ENCODE peak calls at places on chromosome 6, in seven cellular contexts. J is uterus, D is spleen, C is ovary, Y is breast epithelium, L is heart left ventricle, R is upper lobe of left lung. P is an unnamed sample.

GRCh38 chr6:13354331-13355042 is 26.1 kb upstream of the TBC1D7 start:
- DNase-seq in J (no peak), D (no peak), C (no peak), Y (no peak), L (no peak), R (no peak), P (peak)

GRCh38 chr6:107491791-107492674 is 2.1 kb downstream of the SOBP start:
- DNase-seq in J (peak), D (no peak), C (peak), Y (no peak), L (peak), R (no peak), P (no peak)

GRCh38 chr6:92827104-92827503 is 592.3 kb downstream of the EPHA7 start:
- DNase-seq in J (no peak), D (no peak), C (no peak), Y (no peak), L (no peak), R (no peak), P (no peak)

GRCh38 chr6:44297063-44298038 is 15.8 kb downstream of the AARS2 start:
- DNase-seq in J (no peak), D (peak), C (peak), Y (no peak), L (peak), R (no peak), P (no peak)

GRCh38 chr6:24743265-24743943 is 24.4 kb upstream of the C6orf62 start:
- DNase-seq in J (no peak), D (no peak), C (no peak), Y (no peak), L (no peak), R (peak), P (peak)

GRCh38 chr6:48560408-48560807 is 449.4 kb upstream of the PTCHD4 start:
- DNase-seq in J (no peak), D (no peak), C (no peak), Y (no peak), L (no peak), R (no peak), P (peak)

GRCh38 chr6:95636552-95637376 is 59.4 kb downstream of the MANEA start:
- DNase-seq in J (no peak), D (no peak), C (no peak), Y (no peak), L (no peak), R (no peak), P (no peak)

GRCh38 chr6:75156186-75156878 is 49.5 kb downstream of the COL12A1 start:
- DNase-seq in J (no peak), D (no peak), C (no peak), Y (no peak), L (no peak), R (no peak), P (no peak)

GRCh38 chr6:105452924-105453756 is 50.3 kb upstream of the PREP start:
- DNase-seq in J (no peak), D (peak), C (no peak), Y (no peak), L (no peak), R (peak), P (no peak)

GRCh38 chr6:72032056-72032455 is 145.7 kb downstream of the RIMS1 start:
- DNase-seq in J (no peak), D (no peak), C (no peak), Y (no peak), L (no peak), R (no peak), P (no peak)

GRCh38 chr6:95578106-95578410 is 723 bp downstream of the MANEA start:
- DNase-seq in J (no peak), D (peak), C (no peak), Y (no peak), L (no peak), R (no peak), P (no peak)

GRCh38 chr6:47428746-47429664 is 48.6 kb upstream of the CD2AP start:
- DNase-seq in J (no peak), D (no peak), C (no peak), Y (no peak), L (no peak), R (no peak), P (no peak)

GRCh38 chr6:64694356-64694755 is 1012.7 kb downstream of the EYS start:
- DNase-seq in J (no peak), D (no peak), C (no peak), Y (no peak), L (no peak), R (no peak), P (no peak)

GRCh38 chr6:27684264-27685211 is 211.6 kb upstream of the ZNF184 start:
- DNase-seq in J (no peak), D (no peak), C (peak), Y (no peak), L (no peak), R (no peak), P (peak)

GRCh38 chr6:161091972-161092701 is 100.6 kb downstream of the MAP3K4 start:
- DNase-seq in J (peak), D (no peak), C (no peak), Y (no peak), L (no peak), R (no peak), P (no peak)

GRCh38 chr6:155014715-155015300 is 19.7 kb downstream of the TIAM2 start:
- DNase-seq in J (no peak), D (no peak), C (no peak), Y (no peak), L (no peak), R (no peak), P (no peak)

GRCh38 chr6:131519670-131520436 is 53.2 kb upstream of the ARG1 start:
- DNase-seq in J (no peak), D (no peak), C (no peak), Y (no peak), L (no peak), R (no peak), P (peak)

GRCh38 chr6:152146385-152146784 is 338.9 kb downstream of the ESR1 start:
- DNase-seq in J (no peak), D (no peak), C (no peak), Y (no peak), L (no peak), R (no peak), P (peak)

GRCh38 chr6:169099411-169100202 is 154.0 kb downstream of the THBS2 start:
- DNase-seq in J (no peak), D (no peak), C (no peak), Y (no peak), L (no peak), R (no peak), P (no peak)

GRCh38 chr6:88135578-88136114 is 30.5 kb downstream of the CNR1 start:
- DNase-seq in J (no peak), D (no peak), C (no peak), Y (no peak), L (no peak), R (no peak), P (no peak)

GRCh38 chr6:39812853-39813533 is 20.8 kb downstream of the DAAM2 start:
- DNase-seq in J (peak), D (no peak), C (no peak), Y (no peak), L (no peak), R (peak), P (no peak)

GRCh38 chr6:163579880-163580295 is 165.4 kb downstream of the QKI start:
- DNase-seq in J (no peak), D (no peak), C (no peak), Y (no peak), L (peak), R (peak), P (no peak)

GRCh38 chr6:54916858-54917257 is 70.3 kb downstream of the FAM83B start:
- DNase-seq in J (no peak), D (no peak), C (no peak), Y (no peak), L (no peak), R (no peak), P (peak)

GRCh38 chr6:93550551-93551276 is 131.4 kb upstream of the EPHA7 start:
- DNase-seq in J (no peak), D (no peak), C (no peak), Y (no peak), L (no peak), R (no peak), P (no peak)

GRCh38 chr6:38552136-38552535 is 87.6 kb downstream of the BTBD9 start:
- DNase-seq in J (no peak), D (no peak), C (no peak), Y (no peak), L (no peak), R (no peak), P (no peak)

GRCh38 chr6:158512809-158513208 is 47.1 kb upstream of the TMEM181 start:
- DNase-seq in J (no peak), D (no peak), C (no peak), Y (no peak), L (no peak), R (no peak), P (no peak)
- TF ChIP-seq POLR2A in J (no peak), D (no peak), C (no peak), Y (no peak), L (no peak), R (no peak), P (no peak)

DNA sequence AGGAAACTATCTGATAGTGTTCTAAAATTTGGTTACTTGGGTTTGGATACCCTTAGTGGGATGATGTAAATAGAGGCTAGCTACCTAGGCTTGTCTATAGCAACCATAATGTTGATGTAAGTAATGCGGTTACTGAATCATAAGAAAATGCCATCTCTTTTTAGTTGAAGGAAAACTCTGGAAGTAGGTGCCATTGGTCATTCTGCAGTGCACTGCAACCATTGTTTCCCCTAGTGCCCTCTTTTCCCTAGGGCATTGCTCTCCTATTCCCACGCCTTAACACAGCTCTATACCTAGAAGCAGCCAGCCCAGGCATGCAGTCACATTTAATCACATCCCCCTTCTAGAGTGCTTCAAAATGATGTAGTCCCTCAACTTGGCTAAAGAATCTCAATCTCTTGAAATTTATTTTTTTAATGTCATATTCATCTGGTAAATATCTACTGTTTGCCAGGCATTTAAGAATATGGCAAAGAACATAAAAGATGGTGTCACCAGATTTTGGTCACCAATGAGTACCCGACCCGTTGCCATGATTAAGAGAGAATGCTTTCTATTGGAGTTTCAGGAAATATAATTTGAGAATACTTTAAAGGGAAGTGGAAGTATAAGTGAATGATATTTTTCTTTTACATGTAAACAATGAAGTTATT is 10.4 kb downstream of the LOC128125822 start:
- DNase-seq in J (no peak), D (no peak), C (no peak), Y (no peak), L (no peak), R (no peak), P (no peak)
- TF ChIP-seq POLR2A in J (no peak), D (no peak), C (no peak), Y (no peak), L (no peak), R (no peak), P (no peak)

GRCh38 chr6:41934278-41935189 is 7.1 kb downstream of the CCND3 start:
- DNase-seq in J (no peak), D (no peak), C (no peak), Y (no peak), L (no peak), R (no peak), P (no peak)

GRCh38 chr6:41935685-41936072 is 5.9 kb downstream of the CCND3 start:
- DNase-seq in J (no peak), D (no peak), C (no peak), Y (no peak), L (no peak), R (no peak), P (no peak)

GRCh38 chr6:41937472-41937871 is 4.1 kb downstream of the CCND3 start:
- DNase-seq in J (no peak), D (no peak), C (no peak), Y (no peak), L (no peak), R (no peak), P (no peak)

GRCh38 chr6:41935190-41935569 is 6.4 kb downstream of the CCND3 start:
- DNase-seq in J (no peak), D (no peak), C (no peak), Y (no peak), L (no peak), R (no peak), P (no peak)

DNA sequence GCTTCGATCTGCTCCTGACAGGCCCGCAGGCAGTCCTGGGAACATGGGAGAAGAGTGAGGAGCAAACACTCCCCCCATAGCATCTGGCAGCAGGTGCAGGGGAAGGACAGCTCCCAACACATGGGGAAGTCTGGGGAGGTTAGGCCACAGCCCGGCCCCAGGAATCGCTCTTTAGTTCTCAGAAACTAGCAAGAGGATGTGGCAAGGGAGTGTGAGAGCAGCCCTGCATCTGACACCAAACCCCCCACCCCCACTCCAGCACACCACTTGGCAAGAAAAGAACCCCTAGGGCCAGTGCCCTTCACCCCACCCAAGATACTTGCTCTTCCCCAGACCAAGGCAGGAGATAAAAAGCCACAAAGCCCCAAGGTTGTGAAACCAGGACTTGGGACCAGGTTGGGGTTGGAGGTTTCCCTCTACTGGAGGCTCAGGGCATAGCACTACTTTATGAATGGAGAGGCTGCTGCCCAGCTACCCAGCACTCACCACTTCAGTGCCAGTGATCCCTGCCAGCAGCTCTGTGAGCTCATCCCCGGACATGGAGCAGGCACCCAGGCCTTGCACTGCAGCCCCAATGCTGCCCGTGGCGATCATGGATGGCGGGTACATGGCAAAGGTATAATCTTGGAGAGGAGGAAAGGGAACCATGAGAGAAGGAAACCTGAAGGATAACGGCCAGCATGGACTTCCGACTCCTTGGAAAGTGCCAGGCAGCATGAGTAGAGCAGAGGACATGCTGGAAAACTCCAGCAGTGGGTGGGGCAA is 5.4 kb downstream of the CCND3 start:
- DNase-seq in J (peak), D (peak), C (no peak), Y (peak), L (peak), R (peak), P (peak)
- TF ChIP-seq POLR2A in J (no peak), D (no peak), C (no peak), Y (no peak), L (no peak), R (no peak), P (no peak)

GRCh38 chr6:33298773-33299236 is at the start of gene RGL2:
- DNase-seq in J (peak), D (peak), C (peak), Y (peak), L (peak), R (peak), P (peak)
- TF ChIP-seq POLR2A in J (no peak), D (no peak), C (no peak), Y (no peak), L (no peak), R (peak), P (peak)

DNA sequence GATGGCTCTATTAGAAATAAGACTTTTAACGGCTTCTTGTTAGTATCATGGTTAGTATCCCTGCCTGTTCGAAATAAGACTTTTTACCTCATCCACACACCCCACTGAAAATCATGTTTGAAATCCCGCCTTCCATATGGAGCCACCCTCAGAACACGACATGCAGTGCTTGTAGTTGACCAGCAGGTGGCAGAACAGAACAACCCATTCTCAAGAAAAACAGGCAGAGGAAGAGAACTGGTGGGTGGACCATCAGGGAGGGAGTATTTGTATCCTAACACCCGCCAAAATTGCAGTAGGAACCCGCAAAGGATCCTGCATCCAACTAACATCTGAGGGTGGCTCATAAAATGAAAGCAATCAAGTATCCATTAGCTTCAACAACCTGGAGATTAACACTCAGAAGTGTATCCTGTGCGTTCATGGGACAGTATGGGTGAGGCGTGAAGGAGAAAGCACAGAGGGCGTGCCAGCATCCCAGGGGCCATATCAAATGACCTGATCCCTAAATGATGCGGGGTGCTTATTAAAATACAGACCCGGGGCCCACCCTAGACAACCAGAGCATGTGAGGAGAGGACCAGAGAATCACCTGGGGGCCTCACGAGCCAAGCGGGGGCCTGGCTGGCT is 89.6 kb upstream of the NHSL1 start:
- DNase-seq in J (peak), D (no peak), C (peak), Y (no peak), L (peak), R (peak), P (peak)
- TF ChIP-seq POLR2A in J (no peak), D (no peak), C (no peak), Y (no peak), L (no peak), R (no peak), P (no peak)

DNA sequence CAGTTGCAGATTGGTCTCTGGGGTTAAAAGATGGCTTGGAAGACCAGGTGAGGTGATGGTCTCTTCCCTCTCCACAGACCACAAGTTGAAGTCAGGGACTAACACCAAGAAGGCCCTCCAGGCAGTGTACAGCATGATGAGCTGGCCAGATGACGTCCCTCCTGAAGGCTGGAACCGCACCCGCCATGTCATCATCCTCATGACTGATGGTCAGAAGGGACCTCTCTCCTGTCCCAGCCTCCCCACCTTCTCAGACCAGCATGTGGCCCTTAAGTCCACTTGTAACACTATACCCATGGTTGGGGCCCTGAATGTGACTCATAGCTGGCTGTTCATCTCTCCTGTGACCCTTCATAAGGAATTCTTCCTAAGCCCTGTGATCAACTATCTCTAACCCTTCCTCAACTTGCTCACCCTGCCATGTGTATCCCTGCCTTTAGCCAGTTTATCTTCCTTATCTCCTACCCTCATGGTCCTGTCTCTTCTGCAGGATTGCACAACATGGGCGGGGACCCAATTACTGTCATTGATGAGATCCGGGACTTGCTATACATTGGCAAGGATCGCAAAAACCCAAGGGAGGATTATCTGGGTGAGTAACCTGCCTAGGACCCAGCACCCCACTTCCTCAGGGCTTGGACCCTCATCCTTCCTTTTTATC is 3.0 kb downstream of the CFB start:
- DNase-seq in J (no peak), D (peak), C (no peak), Y (no peak), L (no peak), R (no peak), P (peak)
- TF ChIP-seq POLR2A in J (no peak), D (no peak), C (no peak), Y (no peak), L (no peak), R (no peak), P (no peak)

DNA sequence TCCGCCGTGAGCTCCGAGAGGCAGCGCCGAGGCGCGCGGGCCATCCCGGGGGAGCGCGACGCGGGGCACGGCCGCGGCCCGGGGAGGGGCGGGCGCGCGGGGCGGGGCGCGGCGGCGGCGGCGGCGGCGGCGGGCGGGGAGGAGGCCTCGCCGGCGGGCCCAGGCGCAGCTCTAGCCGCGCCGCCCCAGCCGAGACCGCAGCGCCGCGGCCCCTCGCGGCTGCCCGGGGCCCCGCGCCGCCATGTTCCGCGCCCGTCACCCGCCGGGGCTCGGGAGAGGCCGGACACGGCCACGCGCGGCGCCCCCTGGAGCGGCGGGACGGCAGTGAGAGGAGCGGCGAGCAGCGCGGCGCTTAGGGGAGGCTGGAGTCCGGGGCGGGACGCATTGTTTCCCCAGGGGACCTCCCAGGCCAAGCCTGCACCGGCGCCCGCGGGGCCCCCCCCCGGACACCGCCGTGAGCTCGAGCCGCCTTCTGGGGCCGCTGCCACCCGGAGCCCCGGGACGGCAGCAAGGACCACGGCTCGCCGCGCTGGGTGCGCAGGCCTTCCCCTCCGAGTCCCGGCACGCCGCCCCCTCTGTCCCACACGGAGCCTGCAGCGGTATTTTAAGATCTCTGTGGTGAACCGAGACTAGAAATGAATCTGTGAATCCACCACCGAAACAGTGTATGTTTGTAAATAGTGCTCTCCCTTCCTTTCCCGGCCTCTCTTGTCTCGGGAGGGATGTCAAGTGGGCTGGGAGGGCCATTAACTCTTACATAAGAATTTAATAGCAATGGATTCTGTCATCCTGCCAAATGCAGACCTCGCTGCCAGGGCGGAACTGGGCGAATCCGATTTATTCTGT is at the start of gene KIF13A:
- DNase-seq in J (peak), D (peak), C (peak), Y (peak), L (peak), R (peak), P (peak)
- TF ChIP-seq POLR2A in J (peak), D (no peak), C (peak), Y (no peak), L (peak), R (no peak), P (peak)

GRCh38 chr6:20868397-20869185 is 334.3 kb downstream of the CDKAL1 start:
- DNase-seq in J (no peak), D (no peak), C (peak), Y (no peak), L (peak), R (no peak), P (no peak)
- TF ChIP-seq POLR2A in J (no peak), D (no peak), C (no peak), Y (no peak), L (no peak), R (no peak), P (no peak)

GRCh38 chr6:31158863-31159855 is 770 bp downstream of the TCF19 start:
- DNase-seq in J (no peak), D (peak), C (no peak), Y (no peak), L (no peak), R (no peak), P (peak)
- TF ChIP-seq POLR2A in J (no peak), D (no peak), C (no peak), Y (no peak), L (no peak), R (no peak), P (no peak)